ENCODE peak calls at places on chromosomes 2 and 18, in seven cellular contexts. X is IMR-90, W is neuronal stem cell, J is mesendoderm, H is H1, K is H9, Q is trophoblast cell. E is an unnamed sample.

GRCh38 chr2:59449264-59449663 is 1104.2 kb downstream of the BCL11A start:
- DNase-seq in J (peak), H (no peak), W (no peak), K (no peak), X (no peak), Q (no peak), E (no peak)

GRCh38 chr2:140454717-140455116 is 1674.5 kb upstream of the NXPH2 start:
- DNase-seq in Q (no peak), J (no peak), K (no peak), H (no peak), W (no peak), X (peak), E (peak)

GRCh38 chr2:197212344-197213262 is 98.0 kb downstream of the ANKRD44 start:
- DNase-seq in X (peak), K (no peak), J (no peak), Q (no peak), W (no peak), H (no peak), E (no peak)

GRCh38 chr18:8701546-8702118 is 3.7 kb upstream of the MTCL1 start:
- DNase-seq in J (no peak), X (peak), K (no peak), H (no peak), W (no peak), Q (no peak), E (peak)

GRCh38 chr2:206276169-206276927 is 1.9 kb downstream of the ZDBF2 start:
- DNase-seq in X (no peak), K (no peak), H (no peak), Q (no peak), J (no peak), W (no peak), E (peak)

GRCh38 chr2:20065885-20066602 is 14.6 kb upstream of the LAPTM4A start:
- DNase-seq in Q (no peak), K (no peak), J (no peak), W (no peak), X (peak), H (no peak), E (peak)

GRCh38 chr2:51003345-51004192 is 28.4 kb downstream of the NRXN1 start:
- DNase-seq in H (no peak), K (no peak), X (peak), J (peak), W (no peak), Q (no peak), E (peak)

GRCh38 chr18:75548353-75548752 is 120.8 kb upstream of the SMIM21 start:
- DNase-seq in Q (no peak), W (peak), K (peak), H (no peak), J (peak), X (no peak), E (no peak)

GRCh38 chr2:217915706-217916105 is 87.1 kb downstream of the TNS1 start:
- DNase-seq in X (no peak), K (no peak), H (no peak), J (no peak), Q (no peak), W (no peak), E (no peak)

GRCh38 chr2:217919204-217919603 is 83.6 kb downstream of the TNS1 start:
- DNase-seq in X (no peak), K (no peak), H (no peak), Q (no peak), W (no peak), J (no peak), E (no peak)

GRCh38 chr2:217914878-217915277 is 87.9 kb downstream of the TNS1 start:
- DNase-seq in Q (no peak), W (no peak), J (no peak), K (no peak), H (no peak), X (no peak), E (no peak)

GRCh38 chr2:217918220-217919024 is 84.4 kb downstream of the TNS1 start:
- DNase-seq in X (peak), Q (no peak), H (no peak), K (peak), J (peak), W (peak), E (peak)

DNA sequence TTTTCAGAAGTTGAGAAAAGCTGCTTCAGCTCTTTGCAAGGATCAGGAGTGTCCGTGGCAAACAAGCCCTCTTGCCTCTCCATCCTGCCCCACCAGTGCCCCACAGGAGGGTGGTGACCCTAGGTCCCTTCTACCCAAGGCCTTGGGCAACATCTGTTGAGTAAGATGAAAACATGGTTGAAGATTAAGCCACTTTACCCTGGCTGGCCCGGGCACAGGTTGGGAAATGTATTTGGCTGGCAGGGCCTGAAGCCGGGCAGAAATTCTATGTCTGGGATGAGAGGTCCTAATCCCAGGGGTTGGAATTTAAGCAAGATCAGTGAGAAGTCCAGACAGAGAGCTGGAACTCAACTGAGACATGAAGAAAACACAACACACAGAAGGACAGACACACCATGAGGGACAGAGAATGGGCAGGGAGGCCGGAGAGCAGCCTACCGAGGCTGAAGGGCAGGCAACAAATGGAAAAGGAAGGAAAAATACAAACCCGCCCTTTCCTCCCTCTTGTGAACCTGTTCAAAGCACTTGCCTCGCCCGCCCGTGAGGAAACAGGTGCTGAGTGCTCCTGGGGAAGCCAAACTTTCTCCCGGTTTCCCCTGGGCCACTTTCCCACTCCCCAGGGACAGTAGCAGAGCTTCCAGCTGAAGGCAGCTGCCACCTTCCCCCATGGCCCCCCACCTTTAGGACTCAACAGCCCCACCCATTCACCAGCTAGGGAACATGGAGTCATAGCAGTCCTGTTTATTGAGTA is 86.1 kb downstream of the TNS1 start:
- DNase-seq in Q (no peak), J (no peak), X (no peak), H (no peak), K (no peak), W (no peak), E (no peak)
- H3K27ac ChIP-seq in Q (no peak), J (no peak), X (no peak), H (no peak), K (no peak), W (no peak), E (no peak)

DNA sequence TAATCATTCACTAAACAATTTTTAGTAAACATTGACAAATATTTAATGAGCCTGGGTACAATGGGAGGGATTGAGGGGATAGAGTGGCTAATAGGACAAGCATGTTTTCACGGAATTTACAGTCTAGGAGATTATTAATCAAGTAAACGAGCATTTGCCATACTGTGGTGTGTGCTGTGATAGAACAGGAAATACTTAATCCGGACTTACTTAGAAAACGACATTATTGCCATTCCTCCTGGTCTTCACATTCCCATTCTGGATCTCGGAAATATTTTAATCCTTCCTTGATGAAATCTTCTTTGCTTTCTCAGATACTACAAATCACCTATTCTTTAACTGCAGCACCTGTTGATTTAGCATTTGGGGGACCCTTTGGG is 905 bp downstream of the TTLL4 start:
- DNase-seq in Q (no peak), J (no peak), X (peak), W (no peak), K (no peak), H (no peak), E (peak)
- H3K4ac ChIP-seq in Q (peak), J (no peak), X (peak), W (no peak), K (no peak), H (no peak), E (no peak)

GRCh38 chr2:215969131-215969841 is 44.1 kb downstream of the MREG start:
- DNase-seq in J (no peak), X (no peak), Q (no peak), K (no peak), W (no peak), H (no peak), E (no peak)
- H3K27ac ChIP-seq in J (no peak), X (no peak), Q (no peak), K (no peak), W (no peak), H (no peak), E (no peak)

GRCh38 chr2:159206736-159207380 is 79.6 kb downstream of the WDSUB1 start:
- DNase-seq in Q (no peak), W (no peak), H (no peak), K (no peak), X (no peak), J (no peak), E (no peak)
- H3K4ac ChIP-seq in Q (no peak), W (no peak), H (no peak), K (no peak), X (no peak), J (no peak), E (no peak)

GRCh38 chr2:184308706-184309105 is 289.6 kb upstream of the ZNF804A start:
- DNase-seq in W (no peak), H (no peak), Q (no peak), X (no peak), K (no peak), J (no peak), E (no peak)
- H3K27ac ChIP-seq in W (no peak), H (no peak), Q (no peak), X (no peak), K (no peak), J (no peak), E (no peak)

GRCh38 chr2:12953596-12953995 is 236.9 kb downstream of the TRIB2 start:
- DNase-seq in X (no peak), W (no peak), Q (no peak), J (no peak), K (no peak), H (no peak), E (no peak)
- H3K4ac ChIP-seq in X (no peak), W (no peak), Q (no peak), J (no peak), K (no peak), H (no peak), E (no peak)

DNA sequence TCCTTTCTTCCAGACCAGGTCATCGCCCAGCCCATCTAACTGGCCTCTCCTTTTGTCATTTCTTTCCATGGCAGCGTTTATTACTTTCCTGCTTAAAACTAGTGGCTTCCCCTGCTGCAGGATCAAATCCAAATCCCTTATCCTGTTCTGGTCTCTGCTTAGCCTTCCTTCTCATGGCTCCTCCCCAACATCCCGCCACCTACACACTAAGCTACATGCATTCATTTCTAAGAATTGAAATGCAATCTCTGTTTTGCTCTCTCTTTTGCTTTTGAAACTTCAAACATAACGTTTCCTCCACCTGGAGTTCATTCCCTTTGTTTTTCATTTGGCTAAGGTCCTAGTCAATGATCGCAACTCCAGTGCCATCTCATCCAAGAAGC is 18.0 kb upstream of the DPP4 start:
- DNase-seq in W (no peak), Q (no peak), K (no peak), H (no peak), J (no peak), X (no peak), E (no peak)
- H3K27ac ChIP-seq in W (no peak), Q (peak), K (no peak), H (no peak), J (no peak), X (no peak), E (no peak)

DNA sequence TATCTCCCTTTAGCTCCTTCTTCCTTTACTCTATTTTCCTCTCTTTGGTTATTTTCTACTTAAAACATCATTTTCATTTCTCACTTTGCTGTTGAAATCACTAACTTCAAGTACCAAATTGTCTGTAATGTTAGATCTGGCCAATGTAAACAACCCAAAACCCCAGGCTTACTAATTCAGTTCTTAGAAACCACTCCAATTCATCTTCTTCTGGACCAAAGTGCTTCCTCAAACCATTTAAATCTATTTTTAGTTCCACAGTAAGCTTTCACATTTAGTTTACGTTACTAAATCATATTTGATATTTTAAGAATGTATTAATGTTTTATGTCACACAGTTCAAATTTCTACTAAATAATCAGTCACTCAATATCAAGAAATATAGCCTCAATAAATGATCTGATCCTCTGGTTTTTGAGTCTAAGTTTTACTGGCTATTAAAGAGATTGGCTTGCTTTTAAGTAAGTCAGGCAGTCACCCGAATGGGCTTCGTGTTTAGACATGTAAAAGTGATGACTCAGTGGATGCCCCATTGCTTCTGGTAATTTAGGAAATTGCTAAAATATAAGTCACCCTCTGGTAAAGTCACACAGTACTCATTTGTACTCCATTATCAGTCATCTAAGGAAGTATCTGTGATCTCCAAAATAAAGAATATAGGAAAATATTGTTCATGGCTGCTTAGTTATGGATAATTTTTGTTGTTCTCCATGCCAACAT is 527.2 kb upstream of the SOX11 start:
- DNase-seq in X (peak), W (no peak), H (no peak), Q (peak), J (peak), K (no peak), E (peak)
- H3K4ac ChIP-seq in X (no peak), W (no peak), H (no peak), Q (no peak), J (no peak), K (no peak), E (no peak)

GRCh38 chr2:72035518-72036172 is 112.0 kb downstream of the CYP26B1 start:
- DNase-seq in W (no peak), Q (no peak), K (peak), H (no peak), X (peak), J (no peak), E (no peak)
- H3K27ac ChIP-seq in W (no peak), Q (no peak), K (no peak), H (no peak), X (no peak), J (no peak), E (no peak)

GRCh38 chr2:48310581-48310980 is 219.4 kb upstream of the STON1 start:
- DNase-seq in J (no peak), Q (no peak), H (no peak), K (no peak), X (no peak), W (no peak), E (no peak)

GRCh38 chr2:48306409-48307284 is 223.3 kb upstream of the STON1 start:
- DNase-seq in H (no peak), W (no peak), J (no peak), Q (peak), X (peak), K (no peak), E (no peak)

GRCh38 chr2:48309900-48310299 is 220.1 kb upstream of the STON1 start:
- DNase-seq in K (no peak), J (no peak), Q (no peak), X (no peak), W (no peak), H (no peak), E (no peak)

DNA sequence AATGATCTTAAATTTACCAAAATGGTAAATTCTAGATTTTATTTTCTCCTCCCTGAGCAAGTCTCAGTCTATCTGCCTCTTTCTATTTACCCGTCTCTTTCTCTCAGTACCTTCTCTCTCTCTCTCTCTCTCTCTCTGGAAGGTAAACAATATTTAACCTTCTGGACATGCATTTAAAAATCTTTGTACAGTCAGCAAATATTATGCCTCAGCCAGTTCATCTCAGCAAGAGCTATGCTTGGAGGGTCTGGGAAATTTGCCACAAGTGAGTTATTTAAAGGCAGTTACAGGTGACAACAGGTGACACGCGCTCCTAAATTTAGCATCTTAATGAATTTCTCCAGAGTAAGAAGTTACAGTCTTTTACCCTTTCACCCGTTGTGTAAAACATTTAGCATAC is 224.4 kb upstream of the STON1 start:
- DNase-seq in X (no peak), Q (no peak), H (no peak), K (no peak), J (no peak), W (no peak), E (no peak)
- H3K4ac ChIP-seq in X (no peak), Q (no peak), H (no peak), K (no peak), J (no peak), W (no peak), E (no peak)